ENCODE peak calls at places on chromosomes 5 and 9, in seven cellular contexts. B is aorta; V is WERI-Rb-1; Z is CD8-positive, alpha-beta memory T cell; J is heart left ventricle; S is hepatocyte; W is lower lobe of right lung. P is an unnamed sample.

GRCh38 chr5:76688836-76689235 is 27.1 kb upstream of the F2R start:
- DNase-seq in B (no peak), V (no peak), Z (no peak), J (no peak), S (peak), W (no peak), P (no peak)

GRCh38 chr5:151092750-151093149 is 11.9 kb upstream of the TNIP1 start:
- DNase-seq in B (no peak), V (no peak), Z (no peak), J (no peak), S (no peak), W (no peak), P (peak)

GRCh38 chr5:120779674-120780073 is 315.6 kb downstream of the PRR16 start:
- DNase-seq in B (peak), V (no peak), Z (no peak), J (no peak), S (no peak), W (no peak), P (no peak)

GRCh38 chr9:74742792-74743389 is 144.8 kb downstream of the TRPM6 start:
- DNase-seq in B (no peak), V (peak), Z (no peak), J (no peak), S (peak), W (no peak), P (peak)

GRCh38 chr5:142655339-142656267 is 30.3 kb downstream of the FGF1 start:
- DNase-seq in B (peak), V (peak), Z (peak), J (peak), S (peak), W (peak), P (peak)

GRCh38 chr9:130740218-130741023 is 46.8 kb downstream of the EXOSC2 start:
- DNase-seq in B (no peak), V (no peak), Z (no peak), J (no peak), S (no peak), W (no peak), P (no peak)

GRCh38 chr5:141434006-141434405 is 3.7 kb downstream of the PCDHGA12 start:
- DNase-seq in B (no peak), V (no peak), Z (no peak), J (no peak), S (no peak), W (no peak), P (no peak)

GRCh38 chr5:144072518-144072927 is 97.9 kb downstream of the YIPF5 start:
- DNase-seq in B (no peak), V (no peak), Z (no peak), J (no peak), S (no peak), W (no peak), P (no peak)

GRCh38 chr5:2038337-2039179 is 155.8 kb upstream of the IRX4 start:
- DNase-seq in B (peak), V (peak), Z (peak), J (peak), S (peak), W (peak), P (no peak)

GRCh38 chr9:89603629-89604462 is 966 bp upstream of the GADD45G start:
- DNase-seq in B (peak), V (peak), Z (no peak), J (peak), S (peak), W (peak), P (peak)

GRCh38 chr5:107671742-107672211 is 1.0 kb upstream of the EFNA5 start:
- DNase-seq in B (no peak), V (peak), Z (no peak), J (no peak), S (peak), W (no peak), P (peak)

GRCh38 chr9:86674475-86674874 is 272.8 kb downstream of the GAS1 start:
- DNase-seq in B (no peak), V (no peak), Z (no peak), J (no peak), S (no peak), W (no peak), P (peak)

GRCh38 chr5:37814699-37815098 is 25.1 kb downstream of the GDNF start:
- DNase-seq in B (no peak), V (no peak), Z (no peak), J (no peak), S (no peak), W (no peak), P (peak)

GRCh38 chr9:133147412-133148271 is 16.1 kb downstream of the GBGT1 start:
- DNase-seq in B (peak), V (peak), Z (peak), J (peak), S (peak), W (peak), P (peak)

GRCh38 chr9:99001892-99002291 is 58.2 kb downstream of the COL15A1 start:
- DNase-seq in B (no peak), V (no peak), Z (no peak), J (no peak), S (no peak), W (no peak), P (no peak)

GRCh38 chr5:64759960-64760695 is 8.4 kb downstream of the SREK1IP1 start:
- DNase-seq in B (no peak), V (no peak), Z (no peak), J (no peak), S (no peak), W (no peak), P (no peak)

GRCh38 chr5:15425802-15426201 is 74.2 kb upstream of the FBXL7 start:
- DNase-seq in B (no peak), V (no peak), Z (no peak), J (no peak), S (no peak), W (no peak), P (no peak)

GRCh38 chr5:180090098-180090768 is 18.7 kb upstream of the RNF130 start:
- DNase-seq in B (peak), V (peak), Z (peak), J (peak), S (peak), W (peak), P (peak)

GRCh38 chr5:90142531-90142930 is 267.0 kb downstream of the CETN3 start:
- DNase-seq in B (no peak), V (no peak), Z (no peak), J (no peak), S (no peak), W (no peak), P (no peak)

GRCh38 chr5:89992201-89992600 is 417.4 kb downstream of the CETN3 start:
- DNase-seq in B (no peak), V (no peak), Z (no peak), J (no peak), S (no peak), W (no peak), P (no peak)

GRCh38 chr5:663436-664342 is 29.5 kb downstream of the TPPP start:
- DNase-seq in B (peak), V (no peak), Z (no peak), J (peak), S (no peak), W (peak), P (no peak)

GRCh38 chr5:107919969-107920368 is 249.2 kb upstream of the EFNA5 start:
- DNase-seq in B (no peak), V (no peak), Z (no peak), J (no peak), S (no peak), W (no peak), P (no peak)

GRCh38 chr5:74056789-74057164 is 430.8 kb downstream of the ARHGEF28 start:
- DNase-seq in B (no peak), V (peak), Z (no peak), J (no peak), S (peak), W (no peak), P (no peak)

GRCh38 chr5:156934450-156935211 is 28.4 kb downstream of the TIMD4 start:
- DNase-seq in B (no peak), V (peak), Z (peak), J (no peak), S (peak), W (no peak), P (peak)

GRCh38 chr5:148559461-148559860 is 94.9 kb downstream of the HTR4 start:
- DNase-seq in B (no peak), V (no peak), Z (no peak), J (no peak), S (no peak), W (no peak), P (no peak)

GRCh38 chr9:112793213-112793810 is 42.8 kb downstream of the SNX30 start:
- DNase-seq in B (peak), V (peak), Z (peak), J (peak), S (peak), W (peak), P (peak)

GRCh38 chr5:37029436-37029835 is 152.9 kb downstream of the NIPBL start:
- DNase-seq in B (no peak), V (no peak), Z (no peak), J (no peak), S (no peak), W (no peak), P (no peak)

GRCh38 chr9:109771796-109772525 is 8.0 kb upstream of the PALM2AKAP2 start:
- DNase-seq in B (peak), V (no peak), Z (no peak), J (peak), S (peak), W (no peak), P (peak)

GRCh38 chr9:83133316-83133715 is 70.4 kb upstream of the RASEF start:
- DNase-seq in B (no peak), V (no peak), Z (no peak), J (no peak), S (no peak), W (no peak), P (no peak)

GRCh38 chr5:128237504-128237903 is 153.9 kb downstream of the SLC12A2 start:
- DNase-seq in B (no peak), V (no peak), Z (no peak), J (no peak), S (peak), W (no peak), P (no peak)

GRCh38 chr9:74573792-74574191 is 76.7 kb downstream of the RORB start:
- DNase-seq in B (no peak), V (no peak), Z (no peak), J (no peak), S (no peak), W (no peak), P (peak)

GRCh38 chr9:136726631-136727191 is 14.3 kb downstream of the DIPK1B start:
- DNase-seq in B (no peak), V (no peak), Z (peak), J (no peak), S (peak), W (no peak), P (no peak)

GRCh38 chr5:66617991-66618768 is 22.0 kb downstream of the MAST4 start:
- DNase-seq in B (no peak), V (no peak), Z (no peak), J (no peak), S (no peak), W (no peak), P (no peak)
- H3K4me3 ChIP-seq in B (no peak), V (no peak), Z (no peak), J (no peak), S (no peak), W (no peak), P (no peak)

DNA sequence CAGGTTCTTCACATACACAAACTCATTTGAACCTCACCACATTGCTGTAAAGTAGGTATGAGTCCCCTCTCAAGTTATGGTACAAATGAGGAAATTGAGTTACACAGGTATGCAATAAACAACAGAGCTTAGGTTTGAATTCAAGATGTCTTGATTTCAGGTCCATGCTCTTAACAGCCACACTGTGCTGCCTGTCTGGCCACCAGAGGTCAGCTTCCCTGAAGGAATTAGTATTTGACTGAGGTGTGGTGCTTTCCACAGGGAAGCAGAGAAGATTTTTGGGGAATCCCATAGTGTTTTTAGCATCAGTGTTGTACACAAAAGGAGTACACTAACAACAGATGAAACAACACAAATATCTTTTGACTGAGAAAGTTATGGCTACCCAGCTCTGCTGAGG is 94.4 kb upstream of the ITGA1 start:
- DNase-seq in B (no peak), V (peak), Z (no peak), J (peak), S (peak), W (no peak), P (peak)
- H3K27ac ChIP-seq in B (no peak), V (no peak), Z (no peak), J (no peak), S (no peak), W (no peak), P (no peak)

GRCh38 chr5:178282391-178282790 is 49.8 kb upstream of the PHYKPL start:
- DNase-seq in B (peak), V (peak), Z (no peak), J (no peak), S (no peak), W (peak), P (no peak)

GRCh38 chr5:178283520-178283919 is 50.9 kb upstream of the PHYKPL start:
- DNase-seq in B (no peak), V (no peak), Z (no peak), J (no peak), S (no peak), W (no peak), P (no peak)

GRCh38 chr5:178284996-178285395 is 52.4 kb upstream of the PHYKPL start:
- DNase-seq in B (no peak), V (no peak), Z (no peak), J (no peak), S (no peak), W (peak), P (no peak)

GRCh38 chr5:178285399-178286225 is 53.0 kb upstream of the PHYKPL start:
- DNase-seq in B (peak), V (no peak), Z (no peak), J (peak), S (no peak), W (peak), P (no peak)

GRCh38 chr5:178284095-178284675 is 51.6 kb upstream of the PHYKPL start:
- DNase-seq in B (no peak), V (no peak), Z (no peak), J (no peak), S (no peak), W (no peak), P (peak)
- H3K4me3 ChIP-seq in B (no peak), V (no peak), Z (no peak), J (no peak), S (no peak), W (no peak), P (no peak)

DNA sequence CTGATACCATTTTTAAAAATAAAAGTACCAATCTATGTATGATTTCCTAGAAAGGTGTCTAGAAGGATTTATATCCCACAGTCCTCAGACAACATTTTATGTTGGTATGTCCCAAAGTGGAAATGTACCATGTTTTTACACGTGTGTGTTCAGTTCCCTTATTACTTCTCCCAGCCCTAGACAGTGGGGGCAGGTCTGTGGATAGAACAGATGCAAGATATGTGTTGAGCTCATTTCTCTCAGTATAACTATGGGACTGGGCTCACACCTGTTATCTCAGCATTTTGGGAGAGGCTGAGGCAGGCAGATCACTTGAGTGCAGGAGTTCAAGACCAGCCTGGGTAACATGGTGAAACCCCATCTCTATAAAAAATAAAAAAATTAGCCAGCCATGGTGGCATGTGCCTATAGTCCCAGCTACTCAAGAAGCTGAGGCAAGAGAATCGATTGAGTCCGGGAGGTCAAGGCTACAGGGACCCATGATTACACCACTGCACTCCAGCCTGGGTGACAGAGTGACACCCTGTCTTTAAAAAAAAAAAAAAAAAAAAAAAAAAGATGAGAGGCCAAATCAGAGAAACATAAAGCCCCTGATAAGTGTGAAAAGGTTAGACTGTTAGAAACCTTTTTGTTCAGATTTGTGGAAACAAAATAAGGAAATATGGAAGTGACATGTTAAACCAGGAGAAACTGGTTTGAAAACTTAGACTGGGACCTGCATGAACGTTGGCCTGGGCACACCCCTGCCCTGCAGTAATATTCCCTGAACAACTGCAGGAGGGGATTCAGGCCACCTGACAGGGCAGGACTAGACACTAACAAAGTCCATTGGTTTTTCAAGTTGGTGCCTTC is 7.4 kb upstream of the SLC2A8 start:
- DNase-seq in B (no peak), V (no peak), Z (no peak), J (no peak), S (no peak), W (no peak), P (no peak)
- H3K27ac ChIP-seq in B (no peak), V (no peak), Z (no peak), J (no peak), S (peak), W (no peak), P (no peak)

GRCh38 chr9:123784513-123784912 is 145.4 kb downstream of the DENND1A start:
- DNase-seq in B (no peak), V (no peak), Z (no peak), J (no peak), S (no peak), W (no peak), P (no peak)
- H3K4me3 ChIP-seq in B (no peak), V (no peak), Z (no peak), J (no peak), S (no peak), W (no peak), P (no peak)

DNA sequence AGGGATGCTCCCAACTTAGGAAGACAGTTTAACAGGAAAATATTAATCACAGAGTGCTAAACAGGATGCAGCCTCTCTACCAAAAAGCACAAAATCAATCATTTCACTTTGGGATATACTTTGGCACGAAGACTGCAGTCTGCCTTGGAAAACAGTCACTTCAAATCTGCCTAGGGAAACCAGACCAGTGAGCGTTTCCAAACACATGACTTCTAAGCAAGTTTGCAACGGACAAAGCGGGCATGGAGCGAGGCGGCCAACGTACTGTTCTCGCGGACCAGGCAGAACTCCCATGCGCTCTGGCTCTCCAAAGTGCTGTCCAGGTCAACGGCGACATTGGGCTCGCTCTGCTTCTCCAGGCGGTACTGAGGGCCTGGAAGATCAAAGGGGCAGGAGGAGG is 201.0 kb downstream of the MAPKAP1 start:
- DNase-seq in B (no peak), V (no peak), Z (no peak), J (peak), S (no peak), W (no peak), P (no peak)
- H3K27ac ChIP-seq in B (no peak), V (no peak), Z (no peak), J (peak), S (peak), W (no peak), P (no peak)

GRCh38 chr5:131647078-131647769 is 12.2 kb upstream of the RAPGEF6 start:
- DNase-seq in B (no peak), V (no peak), Z (no peak), J (no peak), S (no peak), W (no peak), P (no peak)
- H3K4me3 ChIP-seq in B (no peak), V (no peak), Z (no peak), J (no peak), S (no peak), W (no peak), P (no peak)

DNA sequence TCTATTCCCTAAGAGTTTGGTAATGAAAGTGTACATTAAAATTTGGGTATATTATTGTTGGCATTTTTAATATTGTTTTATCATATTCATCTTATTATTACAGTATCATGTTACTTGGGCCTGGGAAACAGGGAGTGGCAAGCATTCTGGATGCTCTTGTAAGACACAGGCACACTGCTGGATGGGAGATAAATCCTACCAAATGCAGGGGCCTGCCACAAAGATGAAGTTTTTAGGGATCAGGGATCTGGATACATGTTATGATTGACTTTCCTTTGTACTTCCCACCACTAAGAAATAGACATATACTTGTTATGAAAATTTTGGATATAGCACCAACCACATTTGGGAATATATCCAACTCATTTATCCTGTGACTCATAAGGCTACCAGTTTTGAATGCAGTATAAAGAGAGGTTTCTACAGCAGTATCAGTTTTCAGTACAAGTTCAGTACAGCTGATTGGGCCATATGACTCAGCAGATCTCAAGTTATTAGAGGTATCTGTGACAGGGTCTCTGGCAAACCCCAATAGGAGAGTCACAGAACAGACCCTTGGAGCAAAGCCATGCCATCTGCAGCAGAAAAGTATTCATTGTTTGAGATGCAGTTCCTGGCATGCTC is 360.1 kb downstream of the DMAC1 start:
- DNase-seq in B (no peak), V (no peak), Z (no peak), J (no peak), S (no peak), W (no peak), P (no peak)
- H3K27ac ChIP-seq in B (no peak), V (no peak), Z (no peak), J (no peak), S (no peak), W (no peak), P (no peak)

DNA sequence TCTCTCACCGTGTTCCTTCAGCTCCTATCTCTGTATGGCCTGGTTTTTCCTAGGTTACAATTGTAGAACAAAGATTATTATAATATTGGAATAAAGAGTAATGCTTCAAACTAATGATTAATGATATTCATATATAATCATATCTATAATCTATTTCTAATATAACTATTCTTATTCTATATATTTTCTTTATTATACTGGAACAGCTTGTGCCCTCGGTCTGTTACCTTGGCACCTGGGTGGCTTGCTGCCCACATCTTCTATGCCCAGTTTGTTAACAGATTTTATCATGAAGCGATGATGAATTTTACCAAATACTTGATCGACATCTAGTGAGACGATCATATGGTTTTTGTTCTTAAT is 363.6 kb upstream of the TYRP1 start:
- DNase-seq in B (no peak), V (no peak), Z (no peak), J (no peak), S (no peak), W (no peak), P (no peak)
- H3K4me3 ChIP-seq in B (no peak), V (no peak), Z (no peak), J (no peak), S (no peak), W (no peak), P (no peak)